ENCODE peak calls at places on chromosomes 16 and 17, in five cellular contexts. Q is SK-N-SH, U is A549, Z is GM12878, F is K562. J is an unnamed sample.

GRCh38 chr16:48013476-48013875 is 142.3 kb downstream of the ABCC12 start:
- DNase-seq in Z (no peak), U (no peak), F (no peak), Q (no peak), J (no peak)

GRCh38 chr17:48429638-48430586 is at the start of gene SKAP1:
- DNase-seq in Q (peak; percentile 29), F (no peak), U (no peak), Z (no peak), J (no peak)

GRCh38 chr16:25108054-25108453 is 3.5 kb upstream of the LCMT1 start:
- DNase-seq in U (no peak), F (peak; percentile 60), Q (peak; percentile 33), Z (no peak), J (no peak)

GRCh38 chr16:9139965-9140364 is 48.5 kb downstream of the HAPSTR1 start:
- DNase-seq in Z (no peak), U (no peak), Q (peak; percentile 42), F (peak; percentile 59), J (peak; percentile 35)

GRCh38 chr17:44541884-44542581 is 15.3 kb upstream of the FZD2 start:
- DNase-seq in Z (no peak), F (no peak), U (no peak), Q (no peak), J (no peak)

GRCh38 chr16:66758086-66758485 is 6.7 kb upstream of the DYNC1LI2 start:
- DNase-seq in U (no peak), Q (no peak), Z (no peak), F (no peak), J (no peak)

GRCh38 chr16:82845076-82845475 is 218.3 kb downstream of the CDH13 start:
- DNase-seq in F (no peak), Q (no peak), Z (no peak), U (no peak), J (no peak)

GRCh38 chr16:63602206-63602927 is 1519.5 kb downstream of the CDH11 start:
- DNase-seq in Z (no peak), U (no peak), Q (no peak), F (no peak), J (no peak)

GRCh38 chr16:56419740-56420548 is 5.4 kb downstream of the AMFR start:
- DNase-seq in Q (no peak), U (no peak), F (no peak), Z (no peak), J (no peak)

GRCh38 chr16:35574454-35575431 is 2115.3 kb downstream of the TP53TG3F start:
- DNase-seq in Z (no peak), Q (peak; percentile 87), U (no peak), F (no peak), J (no peak)
- H3K9me3 ChIP-seq in Z (no peaks in the 10 kb centered on the region), Q (no peaks in the 10 kb centered on the region), U (peaks cover 2% of the 10 kb centered on the region), F (no peaks in the 10 kb centered on the region), J (peaks cover 34% of the 10 kb centered on the region)

GRCh38 chr16:69396187-69397061 is 10.6 kb upstream of the TERF2 start:
- DNase-seq in Q (peak; percentile 68), Z (peak; percentile 45), U (peak; percentile 59), F (peak; percentile 66), J (peak; percentile 96)
- TF ChIP-seq RCOR1 in Q (no peak), Z (no peak), U (no peak), F (no peak), J (peak; percentile 62)

GRCh38 chr17:57486978-57487377 is 230.7 kb downstream of the MSI2 start:
- DNase-seq in U (no peak), F (no peak), Z (no peak), Q (no peak), J (no peak)
- H3K9me3 ChIP-seq in U (no peaks in the 10 kb centered on the region), F (no peaks in the 10 kb centered on the region), Z (no peaks in the 10 kb centered on the region), Q (no peaks in the 10 kb centered on the region), J (no peaks in the 10 kb centered on the region)

DNA sequence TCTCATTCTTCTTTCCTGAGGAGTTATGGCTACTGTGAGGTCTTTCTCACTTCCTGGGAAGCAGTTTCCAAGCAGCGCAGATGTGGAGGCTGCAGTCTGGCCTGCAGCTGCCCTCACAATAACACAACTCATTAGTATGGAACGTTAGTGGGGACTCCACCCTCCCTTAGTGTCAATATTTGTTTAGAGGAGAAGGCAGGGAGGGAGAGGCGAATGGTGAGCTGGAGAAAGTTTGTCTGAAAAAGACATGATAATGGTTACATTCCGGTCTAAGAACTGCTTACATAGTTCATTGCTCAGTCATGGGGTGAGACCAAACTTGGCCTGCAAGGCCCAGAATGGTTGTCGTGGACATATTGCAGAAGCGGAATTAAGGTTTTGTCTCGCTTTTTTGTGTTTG is 170.2 kb downstream of the HS3ST3B1 start:
- DNase-seq in Z (no peak), F (no peak), Q (no peak), U (peak; percentile 50), J (peak; percentile 94)
- TF ChIP-seq RCOR1 in Z (no peak), F (no peak), Q (no peak), U (no peak), J (peak; percentile 83)

GRCh38 chr16:75687361-75687760 is 10.6 kb upstream of the CPHXL2 start:
- DNase-seq in Z (no peak), U (no peak), Q (no peak), F (no peak), J (no peak)
- H3K9me3 ChIP-seq in Z (no peaks in the 10 kb centered on the region), U (peaks cover 5% of the 10 kb centered on the region), Q (no peaks in the 10 kb centered on the region), F (no peaks in the 10 kb centered on the region), J (peaks cover 4% of the 10 kb centered on the region)

DNA sequence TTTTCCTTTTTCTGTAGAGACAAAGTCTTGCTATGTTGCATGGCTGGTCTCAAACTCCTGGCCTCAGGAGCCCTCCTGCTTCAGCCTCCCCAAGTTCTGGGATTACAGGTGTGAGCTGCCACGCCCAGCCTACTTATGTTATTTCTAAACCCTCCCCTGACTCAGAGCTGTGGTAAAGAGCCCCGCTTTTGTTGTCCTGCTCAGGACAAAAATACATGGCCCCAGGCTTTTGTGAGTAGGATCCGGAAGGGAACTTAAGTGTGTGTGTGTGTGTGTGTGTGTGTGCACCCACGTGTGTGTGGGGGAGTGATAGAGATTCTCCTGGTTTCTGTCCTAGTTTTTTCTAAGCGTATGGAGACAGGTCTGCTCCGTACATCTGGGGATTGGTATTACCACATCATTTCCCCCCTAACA is 67.2 kb downstream of the PRKCB start:
- DNase-seq in U (no peak), Q (no peak), Z (no peak), F (no peak), J (no peak)
- TF ChIP-seq RCOR1 in U (no peak), Q (no peak), Z (no peak), F (no peak), J (no peak)

DNA sequence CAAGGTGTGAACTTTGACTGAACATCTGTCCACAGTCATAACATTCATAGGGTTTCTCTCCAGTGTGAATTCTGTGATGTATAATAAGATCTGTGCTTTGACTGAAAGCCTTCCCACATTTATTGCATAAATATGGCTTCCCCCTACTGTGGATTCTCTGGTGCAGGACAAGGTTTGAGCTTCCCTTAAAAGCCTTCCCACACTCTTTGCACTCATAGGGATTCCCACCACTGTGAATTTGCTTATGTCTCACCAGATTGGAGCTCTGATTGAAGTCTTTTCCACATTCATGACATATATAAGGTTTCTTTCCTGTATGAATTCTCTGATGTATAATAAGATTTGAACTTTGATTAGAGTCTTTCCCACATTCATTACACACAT is 8.3 kb downstream of the ZNF594 start:
- DNase-seq in Z (no peak), Q (no peak), F (no peak), U (no peak), J (no peak)
- H3K9me3 ChIP-seq in Z (peaks cover 66% of the 10 kb centered on the region), Q (peaks cover 67% of the 10 kb centered on the region), F (peaks cover 27% of the 10 kb centered on the region), U (peaks cover 100% of the 10 kb centered on the region), J (peaks cover 77% of the 10 kb centered on the region)

GRCh38 chr17:21263351-21263750 is 10.1 kb upstream of the NATD1 start:
- DNase-seq in U (no peak), F (no peak), Q (no peak), Z (no peak), J (peak; percentile 67)

GRCh38 chr17:21258593-21258992 is 5.4 kb upstream of the NATD1 start:
- DNase-seq in Q (no peak), Z (no peak), F (no peak), U (no peak), J (no peak)

DNA sequence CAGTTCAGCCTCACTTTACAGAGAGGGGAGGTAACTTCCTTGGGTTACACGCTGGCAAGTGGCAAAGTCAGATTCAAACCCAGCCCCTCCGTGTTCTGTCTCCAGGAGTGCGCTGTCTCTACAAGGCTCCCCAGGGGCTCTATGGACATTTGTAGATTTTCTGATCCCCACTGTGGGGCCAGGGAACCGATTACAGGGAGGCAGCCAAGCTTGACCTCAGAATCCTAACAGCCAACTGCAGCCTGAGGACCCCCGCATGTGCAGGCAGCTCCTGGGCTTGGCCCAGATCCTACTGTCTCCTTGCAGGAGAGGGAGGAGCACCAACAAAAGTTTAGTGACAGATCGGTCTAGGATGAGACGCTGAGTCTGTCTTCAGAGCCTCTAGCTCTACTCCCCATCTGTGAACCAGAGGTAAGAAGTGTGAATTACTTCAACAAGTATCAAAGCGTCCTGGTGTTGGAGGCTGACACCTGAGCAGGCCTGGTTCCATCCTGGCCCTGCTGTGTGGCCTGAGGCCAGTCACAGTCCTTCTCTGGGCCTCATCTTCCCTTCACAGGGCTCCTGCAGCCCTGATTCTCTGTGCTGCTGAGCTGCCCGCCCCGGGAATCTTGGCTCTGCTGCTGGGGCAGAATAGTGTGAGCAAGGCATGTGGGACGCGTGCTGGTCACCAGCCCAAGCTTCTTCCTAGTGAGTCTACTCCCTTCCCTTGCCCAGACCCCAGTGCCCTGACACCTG is 9.2 kb upstream of the NATD1 start:
- DNase-seq in Q (no peak), U (no peak), F (no peak), Z (no peak), J (no peak)
- TF ChIP-seq RCOR1 in Q (no peak), U (no peak), F (no peak), Z (no peak), J (no peak)

J was measured in IMR-90.